ENCODE peak calls at places on chromosome 11, in seven cellular contexts. One of them, this sample, is unnamed.

GRCh38 chr11:8735094-8735493 is 52.5 kb downstream of the RPL27A start:
- DNase-seq in dorsolateral prefrontal cortex: no peak
- DNase-seq in GM23248: no peak
- DNase-seq in coronary artery: no peak
- DNase-seq in sigmoid colon: no peak
- DNase-seq in caudate nucleus: no peak
- DNase-seq in AG04450: no peak
- DNase-seq in this sample: no peak

GRCh38 chr11:87892291-87892690 is 283.0 kb downstream of the RAB38 start:
- DNase-seq in dorsolateral prefrontal cortex: no peak
- DNase-seq in GM23248: no peak
- DNase-seq in coronary artery: no peak
- DNase-seq in sigmoid colon: no peak
- DNase-seq in caudate nucleus: no peak
- DNase-seq in AG04450: no peak
- DNase-seq in this sample: no peak

GRCh38 chr11:126339866-126340434 is 15.5 kb upstream of the ST3GAL4 start:
- DNase-seq in dorsolateral prefrontal cortex: no peak
- DNase-seq in GM23248: peak
- DNase-seq in coronary artery: no peak
- DNase-seq in sigmoid colon: peak
- DNase-seq in caudate nucleus: no peak
- DNase-seq in AG04450: no peak
- DNase-seq in this sample: no peak

GRCh38 chr11:114076974-114077373 is 17.5 kb downstream of the ZBTB16 start:
- DNase-seq in dorsolateral prefrontal cortex: no peak
- DNase-seq in GM23248: no peak
- DNase-seq in coronary artery: no peak
- DNase-seq in sigmoid colon: peak
- DNase-seq in caudate nucleus: no peak
- DNase-seq in AG04450: no peak
- DNase-seq in this sample: no peak

GRCh38 chr11:27414644-27415043 is 51.6 kb upstream of the CCDC34 start:
- DNase-seq in dorsolateral prefrontal cortex: no peak
- DNase-seq in GM23248: no peak
- DNase-seq in coronary artery: no peak
- DNase-seq in sigmoid colon: no peak
- DNase-seq in caudate nucleus: no peak
- DNase-seq in AG04450: no peak
- DNase-seq in this sample: no peak

GRCh38 chr11:95154514-95154913 is 64.9 kb downstream of the ENDOD1 start:
- DNase-seq in dorsolateral prefrontal cortex: no peak
- DNase-seq in GM23248: peak
- DNase-seq in coronary artery: no peak
- DNase-seq in sigmoid colon: no peak
- DNase-seq in caudate nucleus: no peak
- DNase-seq in AG04450: no peak
- DNase-seq in this sample: no peak

GRCh38 chr11:43681543-43681942 is 1.0 kb downstream of the HSD17B12 start:
- DNase-seq in dorsolateral prefrontal cortex: no peak
- DNase-seq in GM23248: peak
- DNase-seq in coronary artery: no peak
- DNase-seq in sigmoid colon: no peak
- DNase-seq in caudate nucleus: no peak
- DNase-seq in AG04450: no peak
- DNase-seq in this sample: no peak

GRCh38 chr11:44575288-44575672 is 9.8 kb downstream of the CD82 start:
- DNase-seq in dorsolateral prefrontal cortex: no peak
- DNase-seq in GM23248: peak
- DNase-seq in coronary artery: no peak
- DNase-seq in sigmoid colon: no peak
- DNase-seq in caudate nucleus: no peak
- DNase-seq in AG04450: no peak
- DNase-seq in this sample: no peak

GRCh38 chr11:31803813-31804438 is 7.2 kb downstream of the PAX6 start:
- DNase-seq in dorsolateral prefrontal cortex: no peak
- DNase-seq in GM23248: no peak
- DNase-seq in coronary artery: no peak
- DNase-seq in sigmoid colon: no peak
- DNase-seq in caudate nucleus: no peak
- DNase-seq in AG04450: no peak
- DNase-seq in this sample: no peak

GRCh38 chr11:75050516-75050915 is 46.2 kb downstream of the OR2AT4 start:
- DNase-seq in dorsolateral prefrontal cortex: no peak
- DNase-seq in GM23248: no peak
- DNase-seq in coronary artery: no peak
- DNase-seq in sigmoid colon: no peak
- DNase-seq in caudate nucleus: no peak
- DNase-seq in AG04450: no peak
- DNase-seq in this sample: no peak

GRCh38 chr11:115528217-115528616 is 24.0 kb upstream of the CADM1 start:
- DNase-seq in dorsolateral prefrontal cortex: no peak
- DNase-seq in GM23248: no peak
- DNase-seq in coronary artery: no peak
- DNase-seq in sigmoid colon: no peak
- DNase-seq in caudate nucleus: no peak
- DNase-seq in AG04450: no peak
- DNase-seq in this sample: no peak

GRCh38 chr11:64990222-64990918 is 6.4 kb downstream of the BATF2 start:
- DNase-seq in dorsolateral prefrontal cortex: no peak
- DNase-seq in GM23248: no peak
- DNase-seq in coronary artery: no peak
- DNase-seq in sigmoid colon: peak
- DNase-seq in caudate nucleus: no peak
- DNase-seq in AG04450: no peak
- DNase-seq in this sample: no peak

GRCh38 chr11:81301426-81301825 is 1432.2 kb downstream of the FAM181B start:
- DNase-seq in dorsolateral prefrontal cortex: no peak
- DNase-seq in GM23248: no peak
- DNase-seq in coronary artery: no peak
- DNase-seq in sigmoid colon: no peak
- DNase-seq in caudate nucleus: no peak
- DNase-seq in AG04450: no peak
- DNase-seq in this sample: no peak

GRCh38 chr11:35632301-35632700 is 14.0 kb downstream of the FJX1 start:
- DNase-seq in dorsolateral prefrontal cortex: no peak
- DNase-seq in GM23248: peak
- DNase-seq in coronary artery: no peak
- DNase-seq in sigmoid colon: no peak
- DNase-seq in caudate nucleus: no peak
- DNase-seq in AG04450: no peak
- DNase-seq in this sample: no peak

GRCh38 chr11:31160504-31161422 is 208.8 kb downstream of the DCDC1 start:
- DNase-seq in dorsolateral prefrontal cortex: no peak
- DNase-seq in GM23248: peak
- DNase-seq in coronary artery: no peak
- DNase-seq in sigmoid colon: no peak
- DNase-seq in caudate nucleus: no peak
- DNase-seq in AG04450: no peak
- DNase-seq in this sample: no peak

GRCh38 chr11:94171693-94172440 is 43.2 kb downstream of the PANX1 start:
- DNase-seq in dorsolateral prefrontal cortex: peak
- DNase-seq in GM23248: peak
- DNase-seq in coronary artery: no peak
- DNase-seq in sigmoid colon: no peak
- DNase-seq in caudate nucleus: no peak
- DNase-seq in AG04450: no peak
- DNase-seq in this sample: peak

GRCh38 chr11:123760894-123761293 is 6.6 kb upstream of the OR6X1 start:
- DNase-seq in dorsolateral prefrontal cortex: no peak
- DNase-seq in GM23248: no peak
- DNase-seq in coronary artery: no peak
- DNase-seq in sigmoid colon: no peak
- DNase-seq in caudate nucleus: no peak
- DNase-seq in AG04450: no peak
- DNase-seq in this sample: no peak

GRCh38 chr11:123762422-123762821 is 8.1 kb upstream of the OR6X1 start:
- DNase-seq in dorsolateral prefrontal cortex: no peak
- DNase-seq in GM23248: no peak
- DNase-seq in coronary artery: no peak
- DNase-seq in sigmoid colon: no peak
- DNase-seq in caudate nucleus: no peak
- DNase-seq in AG04450: no peak
- DNase-seq in this sample: no peak

GRCh38 chr11:123770712-123771111 is 16.4 kb upstream of the OR6X1 start:
- DNase-seq in dorsolateral prefrontal cortex: no peak
- DNase-seq in GM23248: no peak
- DNase-seq in coronary artery: no peak
- DNase-seq in sigmoid colon: no peak
- DNase-seq in caudate nucleus: no peak
- DNase-seq in AG04450: no peak
- DNase-seq in this sample: no peak

GRCh38 chr11:123765601-123766000 is 11.3 kb upstream of the OR6X1 start:
- DNase-seq in dorsolateral prefrontal cortex: no peak
- DNase-seq in GM23248: no peak
- DNase-seq in coronary artery: no peak
- DNase-seq in sigmoid colon: no peak
- DNase-seq in caudate nucleus: no peak
- DNase-seq in AG04450: no peak
- DNase-seq in this sample: no peak
- H3K27ac ChIP-seq in dorsolateral prefrontal cortex: no peak
- H3K27ac ChIP-seq in GM23248: no peak
- H3K27ac ChIP-seq in coronary artery: no peak
- H3K27ac ChIP-seq in sigmoid colon: no peak
- H3K27ac ChIP-seq in caudate nucleus: no peak
- H3K27ac ChIP-seq in AG04450: no peak
- H3K27ac ChIP-seq in this sample: no peak

GRCh38 chr11:111438168-111438567 is 59.1 kb upstream of the POU2AF1 start:
- DNase-seq in dorsolateral prefrontal cortex: no peak
- DNase-seq in GM23248: no peak
- DNase-seq in coronary artery: no peak
- DNase-seq in sigmoid colon: peak
- DNase-seq in caudate nucleus: no peak
- DNase-seq in AG04450: no peak
- DNase-seq in this sample: no peak
- H3K27ac ChIP-seq in dorsolateral prefrontal cortex: no peak
- H3K27ac ChIP-seq in GM23248: no peak
- H3K27ac ChIP-seq in coronary artery: no peak
- H3K27ac ChIP-seq in sigmoid colon: peak
- H3K27ac ChIP-seq in caudate nucleus: no peak
- H3K27ac ChIP-seq in AG04450: no peak
- H3K27ac ChIP-seq in this sample: no peak

DNA sequence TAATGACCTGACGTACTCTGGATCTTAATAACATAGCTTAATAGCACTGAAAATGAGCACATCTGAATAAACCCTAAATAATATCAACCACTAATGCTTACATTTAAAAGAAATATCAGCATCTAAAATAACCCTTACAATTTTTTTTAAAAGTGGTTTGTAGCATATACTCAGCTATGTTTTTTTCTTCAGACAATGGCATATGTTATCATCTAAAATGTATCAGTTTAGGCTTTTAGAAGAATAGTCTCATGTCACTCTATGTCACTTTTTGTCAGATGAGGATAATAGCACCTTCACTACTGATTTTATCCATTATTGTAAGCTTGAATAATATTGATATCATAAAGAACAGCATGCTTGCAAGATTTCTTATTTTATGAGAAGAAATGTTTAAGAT is 654.9 kb upstream of the ANO5 start:
- DNase-seq in dorsolateral prefrontal cortex: no peak
- DNase-seq in GM23248: no peak
- DNase-seq in coronary artery: no peak
- DNase-seq in sigmoid colon: no peak
- DNase-seq in caudate nucleus: no peak
- DNase-seq in AG04450: no peak
- DNase-seq in this sample: no peak
- H3K27ac ChIP-seq in dorsolateral prefrontal cortex: no peak
- H3K27ac ChIP-seq in GM23248: no peak
- H3K27ac ChIP-seq in coronary artery: no peak
- H3K27ac ChIP-seq in sigmoid colon: no peak
- H3K27ac ChIP-seq in caudate nucleus: no peak
- H3K27ac ChIP-seq in AG04450: no peak
- H3K27ac ChIP-seq in this sample: no peak

GRCh38 chr11:3164138-3164539 is 971 bp downstream of the OSBPL5 start:
- DNase-seq in dorsolateral prefrontal cortex: no peak
- DNase-seq in GM23248: peak
- DNase-seq in coronary artery: no peak
- DNase-seq in sigmoid colon: peak
- DNase-seq in caudate nucleus: no peak
- DNase-seq in AG04450: no peak
- DNase-seq in this sample: no peak
- H3K27ac ChIP-seq in dorsolateral prefrontal cortex: peak
- H3K27ac ChIP-seq in GM23248: no peak
- H3K27ac ChIP-seq in coronary artery: peak
- H3K27ac ChIP-seq in sigmoid colon: peak
- H3K27ac ChIP-seq in caudate nucleus: peak
- H3K27ac ChIP-seq in AG04450: no peak
- H3K27ac ChIP-seq in this sample: peak

GRCh38 chr11:105937331-105937730 is 84.7 kb downstream of the MSANTD4 start:
- DNase-seq in dorsolateral prefrontal cortex: no peak
- DNase-seq in GM23248: peak
- DNase-seq in coronary artery: no peak
- DNase-seq in sigmoid colon: no peak
- DNase-seq in caudate nucleus: no peak
- DNase-seq in AG04450: peak
- DNase-seq in this sample: no peak

GRCh38 chr11:105935791-105936190 is 86.2 kb downstream of the MSANTD4 start:
- DNase-seq in dorsolateral prefrontal cortex: no peak
- DNase-seq in GM23248: no peak
- DNase-seq in coronary artery: no peak
- DNase-seq in sigmoid colon: no peak
- DNase-seq in caudate nucleus: no peak
- DNase-seq in AG04450: no peak
- DNase-seq in this sample: peak

GRCh38 chr11:105933666-105934065 is 88.4 kb downstream of the MSANTD4 start:
- DNase-seq in dorsolateral prefrontal cortex: no peak
- DNase-seq in GM23248: no peak
- DNase-seq in coronary artery: no peak
- DNase-seq in sigmoid colon: no peak
- DNase-seq in caudate nucleus: no peak
- DNase-seq in AG04450: no peak
- DNase-seq in this sample: no peak

GRCh38 chr11:105942951-105943350 is 79.1 kb downstream of the MSANTD4 start:
- DNase-seq in dorsolateral prefrontal cortex: no peak
- DNase-seq in GM23248: no peak
- DNase-seq in coronary artery: no peak
- DNase-seq in sigmoid colon: no peak
- DNase-seq in caudate nucleus: no peak
- DNase-seq in AG04450: no peak
- DNase-seq in this sample: no peak

GRCh38 chr11:105937738-105938137 is 84.3 kb downstream of the MSANTD4 start:
- DNase-seq in dorsolateral prefrontal cortex: no peak
- DNase-seq in GM23248: peak
- DNase-seq in coronary artery: no peak
- DNase-seq in sigmoid colon: no peak
- DNase-seq in caudate nucleus: no peak
- DNase-seq in AG04450: no peak
- DNase-seq in this sample: no peak
- H3K27ac ChIP-seq in dorsolateral prefrontal cortex: peak
- H3K27ac ChIP-seq in GM23248: no peak
- H3K27ac ChIP-seq in coronary artery: no peak
- H3K27ac ChIP-seq in sigmoid colon: no peak
- H3K27ac ChIP-seq in caudate nucleus: peak
- H3K27ac ChIP-seq in AG04450: no peak
- H3K27ac ChIP-seq in this sample: no peak

DNA sequence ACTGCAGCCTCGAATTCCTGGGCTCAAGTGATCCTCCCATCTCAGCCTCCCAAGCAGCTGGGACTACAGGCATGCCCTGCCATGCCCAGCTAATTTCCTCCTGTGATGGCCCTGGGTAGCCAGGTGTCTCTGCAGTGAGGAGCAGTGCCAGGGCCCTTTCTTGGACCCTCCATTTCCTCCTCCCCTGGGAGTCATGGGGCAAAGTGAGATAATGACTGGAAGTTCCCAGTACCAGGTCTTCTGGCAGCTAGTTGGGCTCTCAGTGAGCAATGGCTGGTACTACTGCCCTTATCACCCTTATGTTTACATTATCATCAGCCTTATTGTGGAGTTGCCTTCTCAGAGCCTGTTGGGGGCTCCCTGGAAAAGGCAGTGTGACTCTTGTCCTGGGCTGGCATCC is 17.6 kb downstream of the DAGLA start:
- DNase-seq in dorsolateral prefrontal cortex: no peak
- DNase-seq in GM23248: no peak
- DNase-seq in coronary artery: no peak
- DNase-seq in sigmoid colon: no peak
- DNase-seq in caudate nucleus: no peak
- DNase-seq in AG04450: no peak
- DNase-seq in this sample: no peak
- H3K27ac ChIP-seq in dorsolateral prefrontal cortex: peak
- H3K27ac ChIP-seq in GM23248: no peak
- H3K27ac ChIP-seq in coronary artery: peak
- H3K27ac ChIP-seq in sigmoid colon: peak
- H3K27ac ChIP-seq in caudate nucleus: no peak
- H3K27ac ChIP-seq in AG04450: no peak
- H3K27ac ChIP-seq in this sample: no peak

This sample was measured in substantia nigra.